ENCODE peak calls at places on chromosomes 11 and 22, in ten cellular contexts. One of them, this sample, is unnamed.

GRCh38 chr11:130551388-130551787 is 102.9 kb downstream of the ADAMTS15 start:
- DNase-seq in activated CD4-positive, alpha-beta T cell treated with anti-CD3 and anti-CD28 coated beads, Interleukin-2, amount 50 U/mL, for 1 hour: no peak
- DNase-seq in brain microvascular endothelial cell: no peak
- DNase-seq in AG09319: no peak
- DNase-seq in T-cell: no peak
- DNase-seq in NCI-H187: no peak
- DNase-seq in lung microvascular endothelial cell: no peak
- DNase-seq in astrocyte of the hippocampus: no peak
- DNase-seq in activated T-helper 1 cell treated with anti-CD3 and anti-CD28 coated beads, Interleukin-12 subunit alpha, Interleukin-12 subunit beta, Interleukin-2, Interleukin-4 antibody, amounts not matched to agents 30 ng/mL and 10 ng/mL and 1 ng/mL, durations not matched to agents 14 hours and 24 hours and 36 hours: no peak
- DNase-seq in fibroblast of the conjunctiva: no peak
- DNase-seq in this sample: no peak

GRCh38 chr11:116215471-116216113 is 557.2 kb downstream of the BUD13 start:
- DNase-seq in activated CD4-positive, alpha-beta T cell treated with anti-CD3 and anti-CD28 coated beads, Interleukin-2, amount 50 U/mL, for 1 hour: no peak
- DNase-seq in brain microvascular endothelial cell: no peak
- DNase-seq in AG09319: no peak
- DNase-seq in T-cell: no peak
- DNase-seq in NCI-H187: no peak
- DNase-seq in lung microvascular endothelial cell: peak; percentile 8
- DNase-seq in astrocyte of the hippocampus: no peak
- DNase-seq in activated T-helper 1 cell treated with anti-CD3 and anti-CD28 coated beads, Interleukin-12 subunit alpha, Interleukin-12 subunit beta, Interleukin-2, Interleukin-4 antibody, amounts not matched to agents 30 ng/mL and 10 ng/mL and 1 ng/mL, durations not matched to agents 14 hours and 24 hours and 36 hours: no peak
- DNase-seq in fibroblast of the conjunctiva: no peak
- DNase-seq in this sample: no peak

GRCh38 chr11:15716550-15716949 is 601.8 kb downstream of the INSC start:
- DNase-seq in activated CD4-positive, alpha-beta T cell treated with anti-CD3 and anti-CD28 coated beads, Interleukin-2, amount 50 U/mL, for 1 hour: no peak
- DNase-seq in brain microvascular endothelial cell: peak; percentile 46
- DNase-seq in AG09319: no peak
- DNase-seq in T-cell: no peak
- DNase-seq in NCI-H187: no peak
- DNase-seq in lung microvascular endothelial cell: no peak
- DNase-seq in astrocyte of the hippocampus: peak; percentile 10
- DNase-seq in activated T-helper 1 cell treated with anti-CD3 and anti-CD28 coated beads, Interleukin-12 subunit alpha, Interleukin-12 subunit beta, Interleukin-2, Interleukin-4 antibody, amounts not matched to agents 30 ng/mL and 10 ng/mL and 1 ng/mL, durations not matched to agents 14 hours and 24 hours and 36 hours: no peak
- DNase-seq in fibroblast of the conjunctiva: no peak
- DNase-seq in this sample: no peak

GRCh38 chr11:34447044-34447443 is 8.3 kb downstream of the CAT start:
- DNase-seq in activated CD4-positive, alpha-beta T cell treated with anti-CD3 and anti-CD28 coated beads, Interleukin-2, amount 50 U/mL, for 1 hour: no peak
- DNase-seq in brain microvascular endothelial cell: no peak
- DNase-seq in AG09319: no peak
- DNase-seq in T-cell: no peak
- DNase-seq in NCI-H187: no peak
- DNase-seq in lung microvascular endothelial cell: no peak
- DNase-seq in astrocyte of the hippocampus: no peak
- DNase-seq in activated T-helper 1 cell treated with anti-CD3 and anti-CD28 coated beads, Interleukin-12 subunit alpha, Interleukin-12 subunit beta, Interleukin-2, Interleukin-4 antibody, amounts not matched to agents 30 ng/mL and 10 ng/mL and 1 ng/mL, durations not matched to agents 14 hours and 24 hours and 36 hours: no peak
- DNase-seq in fibroblast of the conjunctiva: no peak
- DNase-seq in this sample: no peak

GRCh38 chr11:67581469-67581868 is 2.1 kb upstream of the GSTP1 start:
- DNase-seq in activated CD4-positive, alpha-beta T cell treated with anti-CD3 and anti-CD28 coated beads, Interleukin-2, amount 50 U/mL, for 1 hour: no peak
- DNase-seq in brain microvascular endothelial cell: no peak
- DNase-seq in AG09319: no peak
- DNase-seq in T-cell: no peak
- DNase-seq in NCI-H187: no peak
- DNase-seq in lung microvascular endothelial cell: no peak
- DNase-seq in astrocyte of the hippocampus: no peak
- DNase-seq in activated T-helper 1 cell treated with anti-CD3 and anti-CD28 coated beads, Interleukin-12 subunit alpha, Interleukin-12 subunit beta, Interleukin-2, Interleukin-4 antibody, amounts not matched to agents 30 ng/mL and 10 ng/mL and 1 ng/mL, durations not matched to agents 14 hours and 24 hours and 36 hours: no peak
- DNase-seq in fibroblast of the conjunctiva: no peak
- DNase-seq in this sample: no peak

GRCh38 chr22:24819941-24820461 is 14.0 kb downstream of the SGSM1 start:
- DNase-seq in activated CD4-positive, alpha-beta T cell treated with anti-CD3 and anti-CD28 coated beads, Interleukin-2, amount 50 U/mL, for 1 hour: no peak
- DNase-seq in brain microvascular endothelial cell: no peak
- DNase-seq in AG09319: no peak
- DNase-seq in T-cell: no peak
- DNase-seq in NCI-H187: no peak
- DNase-seq in lung microvascular endothelial cell: no peak
- DNase-seq in astrocyte of the hippocampus: peak; percentile 33
- DNase-seq in activated T-helper 1 cell treated with anti-CD3 and anti-CD28 coated beads, Interleukin-12 subunit alpha, Interleukin-12 subunit beta, Interleukin-2, Interleukin-4 antibody, amounts not matched to agents 30 ng/mL and 10 ng/mL and 1 ng/mL, durations not matched to agents 14 hours and 24 hours and 36 hours: no peak
- DNase-seq in fibroblast of the conjunctiva: no peak
- DNase-seq in this sample: no peak

GRCh38 chr22:37206841-37207821 is 5.1 kb downstream of the SSTR3 start:
- DNase-seq in activated CD4-positive, alpha-beta T cell treated with anti-CD3 and anti-CD28 coated beads, Interleukin-2, amount 50 U/mL, for 1 hour: no peak
- DNase-seq in brain microvascular endothelial cell: no peak
- DNase-seq in AG09319: no peak
- DNase-seq in T-cell: no peak
- DNase-seq in NCI-H187: no peak
- DNase-seq in lung microvascular endothelial cell: no peak
- DNase-seq in astrocyte of the hippocampus: no peak
- DNase-seq in activated T-helper 1 cell treated with anti-CD3 and anti-CD28 coated beads, Interleukin-12 subunit alpha, Interleukin-12 subunit beta, Interleukin-2, Interleukin-4 antibody, amounts not matched to agents 30 ng/mL and 10 ng/mL and 1 ng/mL, durations not matched to agents 14 hours and 24 hours and 36 hours: no peak
- DNase-seq in fibroblast of the conjunctiva: no peak
- DNase-seq in this sample: no peak

GRCh38 chr11:44778200-44779100 is 51.7 kb downstream of the TSPAN18 start:
- DNase-seq in activated CD4-positive, alpha-beta T cell treated with anti-CD3 and anti-CD28 coated beads, Interleukin-2, amount 50 U/mL, for 1 hour: no peak
- DNase-seq in brain microvascular endothelial cell: no peak
- DNase-seq in AG09319: no peak
- DNase-seq in T-cell: no peak
- DNase-seq in NCI-H187: no peak
- DNase-seq in lung microvascular endothelial cell: no peak
- DNase-seq in astrocyte of the hippocampus: no peak
- DNase-seq in activated T-helper 1 cell treated with anti-CD3 and anti-CD28 coated beads, Interleukin-12 subunit alpha, Interleukin-12 subunit beta, Interleukin-2, Interleukin-4 antibody, amounts not matched to agents 30 ng/mL and 10 ng/mL and 1 ng/mL, durations not matched to agents 14 hours and 24 hours and 36 hours: no peak
- DNase-seq in fibroblast of the conjunctiva: no peak
- DNase-seq in this sample: no peak

GRCh38 chr11:134226806-134227325 is 2.4 kb downstream of the VPS26B start:
- DNase-seq in activated CD4-positive, alpha-beta T cell treated with anti-CD3 and anti-CD28 coated beads, Interleukin-2, amount 50 U/mL, for 1 hour: no peak
- DNase-seq in brain microvascular endothelial cell: peak; percentile 22
- DNase-seq in AG09319: no peak
- DNase-seq in T-cell: no peak
- DNase-seq in NCI-H187: no peak
- DNase-seq in lung microvascular endothelial cell: no peak
- DNase-seq in astrocyte of the hippocampus: no peak
- DNase-seq in activated T-helper 1 cell treated with anti-CD3 and anti-CD28 coated beads, Interleukin-12 subunit alpha, Interleukin-12 subunit beta, Interleukin-2, Interleukin-4 antibody, amounts not matched to agents 30 ng/mL and 10 ng/mL and 1 ng/mL, durations not matched to agents 14 hours and 24 hours and 36 hours: no peak
- DNase-seq in fibroblast of the conjunctiva: no peak
- DNase-seq in this sample: no peak

GRCh38 chr11:8338138-8338537 is 74.5 kb upstream of the LMO1 start:
- DNase-seq in activated CD4-positive, alpha-beta T cell treated with anti-CD3 and anti-CD28 coated beads, Interleukin-2, amount 50 U/mL, for 1 hour: no peak
- DNase-seq in brain microvascular endothelial cell: peak; percentile 52
- DNase-seq in AG09319: no peak
- DNase-seq in T-cell: no peak
- DNase-seq in NCI-H187: no peak
- DNase-seq in lung microvascular endothelial cell: peak; percentile 63
- DNase-seq in astrocyte of the hippocampus: peak; percentile 58
- DNase-seq in activated T-helper 1 cell treated with anti-CD3 and anti-CD28 coated beads, Interleukin-12 subunit alpha, Interleukin-12 subunit beta, Interleukin-2, Interleukin-4 antibody, amounts not matched to agents 30 ng/mL and 10 ng/mL and 1 ng/mL, durations not matched to agents 14 hours and 24 hours and 36 hours: peak; percentile 7
- DNase-seq in fibroblast of the conjunctiva: no peak
- DNase-seq in this sample: no peak

GRCh38 chr11:69542314-69543168 is 61.1 kb downstream of the LINC01488 start:
- DNase-seq in activated CD4-positive, alpha-beta T cell treated with anti-CD3 and anti-CD28 coated beads, Interleukin-2, amount 50 U/mL, for 1 hour: no peak
- DNase-seq in brain microvascular endothelial cell: no peak
- DNase-seq in AG09319: no peak
- DNase-seq in T-cell: no peak
- DNase-seq in NCI-H187: no peak
- DNase-seq in lung microvascular endothelial cell: no peak
- DNase-seq in astrocyte of the hippocampus: peak; percentile 12
- DNase-seq in activated T-helper 1 cell treated with anti-CD3 and anti-CD28 coated beads, Interleukin-12 subunit alpha, Interleukin-12 subunit beta, Interleukin-2, Interleukin-4 antibody, amounts not matched to agents 30 ng/mL and 10 ng/mL and 1 ng/mL, durations not matched to agents 14 hours and 24 hours and 36 hours: no peak
- DNase-seq in fibroblast of the conjunctiva: no peak
- DNase-seq in this sample: no peak

GRCh38 chr11:131833371-131833770 is 463.0 kb downstream of the NTM start:
- DNase-seq in activated CD4-positive, alpha-beta T cell treated with anti-CD3 and anti-CD28 coated beads, Interleukin-2, amount 50 U/mL, for 1 hour: no peak
- DNase-seq in brain microvascular endothelial cell: no peak
- DNase-seq in AG09319: no peak
- DNase-seq in T-cell: no peak
- DNase-seq in NCI-H187: no peak
- DNase-seq in lung microvascular endothelial cell: no peak
- DNase-seq in astrocyte of the hippocampus: no peak
- DNase-seq in activated T-helper 1 cell treated with anti-CD3 and anti-CD28 coated beads, Interleukin-12 subunit alpha, Interleukin-12 subunit beta, Interleukin-2, Interleukin-4 antibody, amounts not matched to agents 30 ng/mL and 10 ng/mL and 1 ng/mL, durations not matched to agents 14 hours and 24 hours and 36 hours: no peak
- DNase-seq in fibroblast of the conjunctiva: no peak
- DNase-seq in this sample: no peak

GRCh38 chr11:37712246-37712645 is 1114.2 kb upstream of the RAG2 start:
- DNase-seq in activated CD4-positive, alpha-beta T cell treated with anti-CD3 and anti-CD28 coated beads, Interleukin-2, amount 50 U/mL, for 1 hour: no peak
- DNase-seq in brain microvascular endothelial cell: peak; percentile 10
- DNase-seq in AG09319: no peak
- DNase-seq in T-cell: no peak
- DNase-seq in NCI-H187: no peak
- DNase-seq in lung microvascular endothelial cell: no peak
- DNase-seq in astrocyte of the hippocampus: peak; percentile 7
- DNase-seq in activated T-helper 1 cell treated with anti-CD3 and anti-CD28 coated beads, Interleukin-12 subunit alpha, Interleukin-12 subunit beta, Interleukin-2, Interleukin-4 antibody, amounts not matched to agents 30 ng/mL and 10 ng/mL and 1 ng/mL, durations not matched to agents 14 hours and 24 hours and 36 hours: no peak
- DNase-seq in fibroblast of the conjunctiva: no peak
- DNase-seq in this sample: no peak

GRCh38 chr11:73375830-73376167 is 400 bp upstream of the RELT start:
- DNase-seq in activated CD4-positive, alpha-beta T cell treated with anti-CD3 and anti-CD28 coated beads, Interleukin-2, amount 50 U/mL, for 1 hour: no peak
- DNase-seq in brain microvascular endothelial cell: no peak
- DNase-seq in AG09319: no peak
- DNase-seq in T-cell: no peak
- DNase-seq in NCI-H187: no peak
- DNase-seq in lung microvascular endothelial cell: no peak
- DNase-seq in astrocyte of the hippocampus: no peak
- DNase-seq in activated T-helper 1 cell treated with anti-CD3 and anti-CD28 coated beads, Interleukin-12 subunit alpha, Interleukin-12 subunit beta, Interleukin-2, Interleukin-4 antibody, amounts not matched to agents 30 ng/mL and 10 ng/mL and 1 ng/mL, durations not matched to agents 14 hours and 24 hours and 36 hours: no peak
- DNase-seq in fibroblast of the conjunctiva: no peak
- DNase-seq in this sample: no peak

GRCh38 chr11:3225826-3226750 is 6.1 kb downstream of the MRGPRE start:
- DNase-seq in activated CD4-positive, alpha-beta T cell treated with anti-CD3 and anti-CD28 coated beads, Interleukin-2, amount 50 U/mL, for 1 hour: no peak
- DNase-seq in brain microvascular endothelial cell: no peak
- DNase-seq in AG09319: no peak
- DNase-seq in T-cell: no peak
- DNase-seq in NCI-H187: no peak
- DNase-seq in lung microvascular endothelial cell: no peak
- DNase-seq in astrocyte of the hippocampus: no peak
- DNase-seq in activated T-helper 1 cell treated with anti-CD3 and anti-CD28 coated beads, Interleukin-12 subunit alpha, Interleukin-12 subunit beta, Interleukin-2, Interleukin-4 antibody, amounts not matched to agents 30 ng/mL and 10 ng/mL and 1 ng/mL, durations not matched to agents 14 hours and 24 hours and 36 hours: no peak
- DNase-seq in fibroblast of the conjunctiva: no peak
- DNase-seq in this sample: no peak

GRCh38 chr11:120869097-120869496 is 154.8 kb upstream of the TBCEL start:
- DNase-seq in activated CD4-positive, alpha-beta T cell treated with anti-CD3 and anti-CD28 coated beads, Interleukin-2, amount 50 U/mL, for 1 hour: no peak
- DNase-seq in brain microvascular endothelial cell: no peak
- DNase-seq in AG09319: no peak
- DNase-seq in T-cell: no peak
- DNase-seq in NCI-H187: no peak
- DNase-seq in lung microvascular endothelial cell: no peak
- DNase-seq in astrocyte of the hippocampus: no peak
- DNase-seq in activated T-helper 1 cell treated with anti-CD3 and anti-CD28 coated beads, Interleukin-12 subunit alpha, Interleukin-12 subunit beta, Interleukin-2, Interleukin-4 antibody, amounts not matched to agents 30 ng/mL and 10 ng/mL and 1 ng/mL, durations not matched to agents 14 hours and 24 hours and 36 hours: no peak
- DNase-seq in fibroblast of the conjunctiva: no peak
- DNase-seq in this sample: no peak

GRCh38 chr11:15750535-15751297 is 605.6 kb downstream of the SOX6 start:
- DNase-seq in activated CD4-positive, alpha-beta T cell treated with anti-CD3 and anti-CD28 coated beads, Interleukin-2, amount 50 U/mL, for 1 hour: no peak
- DNase-seq in brain microvascular endothelial cell: no peak
- DNase-seq in AG09319: no peak
- DNase-seq in T-cell: no peak
- DNase-seq in NCI-H187: no peak
- DNase-seq in lung microvascular endothelial cell: no peak
- DNase-seq in astrocyte of the hippocampus: no peak
- DNase-seq in activated T-helper 1 cell treated with anti-CD3 and anti-CD28 coated beads, Interleukin-12 subunit alpha, Interleukin-12 subunit beta, Interleukin-2, Interleukin-4 antibody, amounts not matched to agents 30 ng/mL and 10 ng/mL and 1 ng/mL, durations not matched to agents 14 hours and 24 hours and 36 hours: no peak
- DNase-seq in fibroblast of the conjunctiva: no peak
- DNase-seq in this sample: no peak

This sample was measured in CD8-positive, alpha-beta memory T cell.